ENCODE peak calls at places on chromosomes 16 and 17, in four cellular contexts. K is CD4-positive, CD25-positive, alpha-beta regulatory T cell; V is AG09309; A is stomach. U is an unnamed sample.

GRCh38 chr16:67915831-67916723 is 15.6 kb downstream of the CTRL start:
- DNase-seq in A (peak), V (no peak), K (no peak), U (no peak)

GRCh38 chr17:50151041-50151936 is 812 bp upstream of the PPP1R9B start:
- DNase-seq in V (peak), A (peak), K (peak), U (peak)

GRCh38 chr17:65222216-65222738 is 85.1 kb downstream of the RGS9 start:
- DNase-seq in V (no peak), A (no peak), K (no peak), U (no peak)

GRCh38 chr17:5788266-5788900 is 204.1 kb upstream of the NLRP1 start:
- DNase-seq in V (no peak), K (no peak), A (no peak), U (peak)

GRCh38 chr16:7518158-7518557 is 185.5 kb downstream of the RBFOX1 start:
- DNase-seq in V (no peak), A (no peak), K (no peak), U (no peak)

GRCh38 chr17:73430165-73430680 is 118.4 kb upstream of the CDC42EP4 start:
- DNase-seq in A (no peak), V (no peak), K (no peak), U (no peak)

GRCh38 chr17:57940653-57941329 is 14.4 kb downstream of the CUEDC1 start:
- DNase-seq in K (no peak), A (no peak), V (no peak), U (no peak)

GRCh38 chr17:57552114-57552601 is 192.9 kb downstream of the CCDC182 start:
- DNase-seq in V (no peak), A (no peak), K (peak), U (peak)

GRCh38 chr17:19686400-19687090 is 29.8 kb downstream of the SLC47A2 start:
- DNase-seq in K (no peak), A (no peak), V (no peak), U (no peak)

GRCh38 chr16:70688266-70688742 is 2.5 kb upstream of the MTSS2 start:
- DNase-seq in V (no peak), K (no peak), A (peak), U (no peak)

GRCh38 chr17:17749921-17750320 is 68.7 kb downstream of the RAI1 start:
- DNase-seq in A (peak), K (peak), V (no peak), U (peak)

GRCh38 chr17:76687278-76688164 is 23.2 kb downstream of the MXRA7 start:
- DNase-seq in V (no peak), K (no peak), A (no peak), U (no peak)

GRCh38 chr17:29625037-29625750 is 2.5 kb upstream of the CORO6 start:
- DNase-seq in A (no peak), V (no peak), K (no peak), U (peak)

GRCh38 chr17:33169580-33170285 is 123.4 kb downstream of the ASIC2 start:
- DNase-seq in A (no peak), V (no peak), K (no peak), U (peak)

GRCh38 chr17:72967263-72967962 is 125.1 kb downstream of the SLC39A11 start:
- DNase-seq in A (no peak), K (no peak), V (no peak), U (no peak)

GRCh38 chr17:75525806-75526554 is 483 bp downstream of the LLGL2 start:
- DNase-seq in K (peak), V (no peak), A (peak), U (no peak)

GRCh38 chr17:5422505-5422904 is 2.5 kb downstream of the RPAIN start:
- DNase-seq in V (peak), A (no peak), K (no peak), U (peak)

GRCh38 chr16:86787538-86787937 is 209.2 kb downstream of the FOXL1 start:
- DNase-seq in K (no peak), V (no peak), A (no peak), U (no peak)

GRCh38 chr16:29958756-29959155 is 3.1 kb upstream of the TMEM219 start:
- DNase-seq in K (no peak), A (no peak), V (no peak), U (no peak)

GRCh38 chr16:86995456-86995855 is 321.7 kb downstream of the C16orf95 start:
- DNase-seq in K (no peak), A (no peak), V (no peak), U (peak)

GRCh38 chr16:81526935-81527334 is 82.3 kb downstream of the CMIP start:
- DNase-seq in K (no peak), A (no peak), V (no peak), U (peak)

GRCh38 chr17:19250421-19251141 is 13.4 kb downstream of the EPN2 start:
- DNase-seq in V (no peak), A (no peak), K (no peak), U (no peak)

GRCh38 chr16:54174201-54174600 is 112.4 kb downstream of the IRX3 start:
- DNase-seq in A (no peak), V (no peak), K (no peak), U (no peak)

GRCh38 chr16:2532494-2533141 is 1.4 kb upstream of the CEMP1 start:
- DNase-seq in V (no peak), A (peak), K (peak), U (peak)

GRCh38 chr17:55433629-55434422 is 12.2 kb upstream of the MMD start:
- DNase-seq in K (no peak), A (peak), V (peak), U (peak)

GRCh38 chr17:53948323-53948722 is 125.6 kb downstream of the KIF2B start:
- DNase-seq in V (no peak), K (no peak), A (no peak), U (no peak)

GRCh38 chr17:77366558-77367245 is 225.9 kb downstream of the SEC14L1 start:
- DNase-seq in K (no peak), V (no peak), A (no peak), U (peak)

GRCh38 chr16:29807426-29808218 is 1.3 kb downstream of the MAZ start:
- DNase-seq in K (peak), V (peak), A (peak), U (peak)

GRCh38 chr17:11986179-11986938 is 10.9 kb downstream of the ZNF18 start:
- DNase-seq in V (no peak), A (no peak), K (no peak), U (peak)

GRCh38 chr16:29877266-29877961 is 14.4 kb upstream of the CDIPT start:
- DNase-seq in A (no peak), K (peak), V (no peak), U (no peak)

GRCh38 chr17:79811888-79812205 is 15.0 kb upstream of the CBX8 start:
- DNase-seq in V (no peak), K (no peak), A (no peak), U (no peak)

GRCh38 chr17:79809530-79810137 is 12.8 kb upstream of the CBX8 start:
- DNase-seq in A (peak), K (no peak), V (no peak), U (no peak)

GRCh38 chr17:79812206-79812968 is 15.5 kb upstream of the CBX8 start:
- DNase-seq in A (no peak), V (no peak), K (no peak), U (no peak)

GRCh38 chr17:79810138-79811027 is 13.5 kb upstream of the CBX8 start:
- DNase-seq in A (peak), K (peak), V (no peak), U (peak)

GRCh38 chr17:79811036-79811887 is 14.4 kb upstream of the CBX8 start:
- DNase-seq in K (peak), A (no peak), V (no peak), U (no peak)
- H3K4me3 ChIP-seq in K (no peak), A (no peak), V (no peak), U (no peak)

DNA sequence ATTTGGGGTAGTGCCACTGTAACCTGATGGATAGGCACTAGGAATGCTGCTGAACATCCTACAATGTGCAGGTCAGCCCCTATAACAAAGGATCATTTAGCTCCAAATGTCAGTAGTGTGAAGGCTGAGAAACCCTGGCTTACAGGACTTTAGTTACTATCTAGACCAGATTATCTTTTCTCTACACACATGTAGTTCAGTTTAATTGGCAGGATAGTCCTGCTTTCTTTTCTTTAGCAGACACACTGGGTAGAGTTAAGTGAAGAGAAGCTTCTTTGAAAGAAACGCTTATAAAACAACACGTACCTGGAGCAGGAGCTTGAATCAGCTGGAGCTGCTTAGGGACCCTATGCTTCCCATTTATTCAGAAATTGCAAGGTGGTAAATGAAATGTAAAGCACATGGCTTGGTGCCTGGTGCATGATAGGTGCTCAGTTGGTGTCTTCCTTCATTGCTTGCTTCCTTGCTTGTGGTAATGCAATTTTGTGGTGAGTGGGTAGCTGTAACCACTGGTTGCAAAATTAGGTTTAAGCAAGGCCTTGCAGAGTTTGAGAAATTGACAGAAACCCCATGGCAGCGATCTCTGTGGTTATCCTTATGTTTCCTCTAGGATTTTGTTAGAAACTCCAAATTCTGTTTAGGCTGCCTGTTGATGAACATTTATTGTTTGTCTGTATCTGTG is 9.4 kb downstream of the METTL9 start:
- DNase-seq in V (no peak), A (no peak), K (peak), U (peak)
- H3K4me3 ChIP-seq in V (no peak), A (no peak), K (peak), U (no peak)

GRCh38 chr17:1997587-1998425 is 27.3 kb downstream of the RTN4RL1 start:
- DNase-seq in V (no peak), A (peak), K (no peak), U (no peak)
- H3K4me3 ChIP-seq in V (peak), A (peak), K (no peak), U (peak)

DNA sequence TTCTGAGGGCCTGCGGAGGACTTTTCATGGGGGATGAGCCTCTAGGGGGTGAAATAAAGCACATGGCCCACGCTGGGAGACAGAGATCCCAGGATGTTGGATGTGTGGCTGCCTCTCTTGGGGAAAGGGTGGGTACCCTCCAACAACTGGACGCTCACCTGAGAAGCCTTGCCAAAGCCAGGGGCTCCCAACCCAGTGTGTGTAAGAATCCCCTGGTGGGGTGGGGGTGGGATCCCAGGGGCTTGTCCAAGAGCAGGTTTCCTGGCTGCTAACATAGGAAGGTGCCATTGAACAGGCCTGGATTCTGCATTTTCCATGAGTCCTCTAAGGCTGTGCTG is 587 bp downstream of the SNX20 start:
- DNase-seq in V (no peak), A (no peak), K (no peak), U (no peak)
- H3K4me3 ChIP-seq in V (no peak), A (peak), K (peak), U (no peak)

GRCh38 chr17:43027091-43028032 is 2.3 kb downstream of the RND2 start:
- DNase-seq in A (no peak), V (no peak), K (no peak), U (no peak)

GRCh38 chr17:43025766-43026537 is 921 bp downstream of the RND2 start:
- DNase-seq in V (no peak), A (no peak), K (no peak), U (no peak)

GRCh38 chr17:43024407-43025289 is at the start of gene RND2:
- DNase-seq in K (peak), A (peak), V (peak), U (peak)

GRCh38 chr17:43026610-43027009 is 1.6 kb downstream of the RND2 start:
- DNase-seq in A (no peak), V (no peak), K (no peak), U (no peak)

DNA sequence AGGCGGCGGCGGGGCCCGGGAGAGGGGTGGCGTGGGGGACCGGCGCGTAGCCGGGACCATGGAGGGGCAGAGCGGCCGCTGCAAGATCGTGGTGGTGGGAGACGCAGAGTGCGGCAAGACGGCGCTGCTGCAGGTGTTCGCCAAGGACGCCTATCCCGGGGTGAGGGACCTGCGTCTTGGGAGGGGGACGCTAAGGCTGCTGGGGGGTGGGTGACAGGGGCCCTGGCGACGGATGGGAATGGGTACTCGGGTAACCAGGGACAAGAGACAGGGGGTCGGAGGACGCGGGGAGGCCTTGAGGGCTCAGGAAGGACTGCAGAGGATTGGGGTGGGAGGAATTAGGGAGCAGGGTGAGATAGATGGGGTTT is 243 bp downstream of the RND2 start:
- DNase-seq in V (no peak), K (no peak), A (no peak), U (no peak)
- H3K4me3 ChIP-seq in V (peak), K (no peak), A (peak), U (peak)

GRCh38 chr17:8075081-8075480 is 12.4 kb downstream of the ALOX12B start:
- DNase-seq in V (no peak), A (no peak), K (no peak), U (no peak)

GRCh38 chr17:8072339-8072726 is 15.2 kb downstream of the ALOX12B start:
- DNase-seq in A (no peak), V (no peak), K (no peak), U (no peak)

GRCh38 chr17:8071496-8071895 is 16.0 kb downstream of the ALOX12B start:
- DNase-seq in V (no peak), A (no peak), K (no peak), U (no peak)

GRCh38 chr17:8073627-8074485 is 13.7 kb downstream of the ALOX12B start:
- DNase-seq in A (peak), K (peak), V (no peak), U (peak)

GRCh38 chr17:8072727-8073461 is 14.6 kb downstream of the ALOX12B start:
- DNase-seq in V (no peak), K (peak), A (no peak), U (no peak)
- H3K4me3 ChIP-seq in V (no peak), K (no peak), A (peak), U (no peak)

DNA sequence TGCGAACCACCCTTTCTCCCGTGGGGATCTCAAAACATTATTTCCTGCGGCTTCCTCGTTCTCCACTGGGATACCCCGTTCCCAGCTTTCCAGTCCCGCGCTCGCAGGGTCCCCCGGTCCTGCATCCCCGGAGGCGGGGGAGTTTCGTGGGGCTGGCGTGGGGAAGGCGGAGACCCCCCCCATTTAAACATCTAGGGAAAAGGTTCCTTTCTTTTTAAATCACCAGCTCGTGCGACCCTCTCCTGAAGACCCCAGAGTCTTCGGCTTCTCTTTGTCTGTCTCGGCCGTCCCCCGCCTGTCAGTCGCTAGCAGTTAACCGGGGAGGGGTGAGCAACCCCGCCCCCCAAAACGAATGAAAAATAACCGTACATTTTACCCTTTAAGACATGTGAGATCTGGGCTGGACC is 486 bp upstream of the IGF2BP1 start:
- DNase-seq in K (no peak), A (no peak), V (no peak), U (no peak)
- H3K4me3 ChIP-seq in K (no peak), A (no peak), V (no peak), U (peak)

DNA sequence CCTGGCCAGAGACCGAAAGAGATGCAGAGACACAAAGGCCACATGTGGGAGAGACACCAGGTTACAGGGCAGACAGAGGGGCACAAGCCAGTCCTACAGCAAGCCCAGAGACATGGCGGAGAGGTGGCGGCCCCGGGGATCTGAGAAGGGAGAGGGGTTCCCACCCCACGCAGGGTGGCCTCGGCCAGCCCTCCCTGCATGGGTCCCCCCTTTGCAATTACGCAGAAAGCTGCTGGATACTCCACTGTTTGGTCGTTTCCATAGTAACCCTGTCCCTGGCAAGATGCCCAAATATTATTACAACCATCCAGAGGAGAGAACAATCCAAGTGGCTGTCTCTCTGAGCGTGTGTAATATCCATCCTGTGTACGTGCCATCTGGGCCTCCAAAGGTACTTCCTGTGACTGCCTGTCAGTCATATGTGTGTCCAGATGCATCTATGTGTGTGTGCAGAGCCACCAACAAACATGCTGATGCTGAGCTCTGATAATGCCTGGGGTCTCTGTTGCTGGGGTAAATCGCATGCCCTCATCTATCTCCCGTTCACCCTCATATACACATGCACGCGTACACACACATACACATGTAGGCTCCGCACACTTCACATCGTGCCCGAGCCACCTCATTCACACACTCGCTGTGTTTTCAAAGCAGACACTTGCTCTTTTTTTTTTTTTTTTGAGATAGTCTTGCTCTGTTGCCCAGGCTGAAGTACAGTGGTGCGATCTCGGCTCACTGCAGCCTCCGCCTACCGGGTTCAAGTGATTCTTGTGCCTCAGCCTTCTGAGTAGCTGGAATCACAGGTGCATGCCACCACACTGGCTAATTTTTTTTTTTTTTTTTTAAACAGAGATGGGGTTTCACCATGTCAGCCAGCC is 5.5 kb downstream of the PCGF2 start:
- DNase-seq in A (no peak), V (no peak), K (no peak), U (peak)
- H3K4me3 ChIP-seq in A (no peak), V (no peak), K (no peak), U (no peak)